ENCODE peak calls at places on chromosomes 16 and 17, in seven cellular contexts. X is mesenchymal stem cell, H is IMR-90, C is H9, B is neuronal stem cell, A is H1, S is trophoblast cell. R is an unnamed sample.
A peak's percentile ranks its signal among the peaks of the same experiment; 100 is the strongest.

GRCh38 chr17:70905796-70906195 is 736.5 kb downstream of the KCNJ2 start:
- DNase-seq in B (no peak), S (no peak), A (no peak), C (no peak), H (peak; percentile 100), X (peak; percentile 98), R (peak; percentile 24)

GRCh38 chr17:29131814-29132682 is 48.1 kb downstream of the MYO18A start:
- DNase-seq in A (no peak), C (no peak), B (no peak), H (peak; percentile 86), S (no peak), X (peak; percentile 90), R (no peak)

GRCh38 chr17:20155258-20156195 is 146.4 kb downstream of the SPECC1 start:
- DNase-seq in B (peak; percentile 97), A (peak; percentile 97), S (peak; percentile 97), C (peak; percentile 100), X (peak; percentile 96), H (peak; percentile 96), R (peak; percentile 99)

GRCh38 chr16:1488054-1488601 is 616 bp downstream of the PTX4 start:
- DNase-seq in X (no peak), H (no peak), S (no peak), A (no peak), B (no peak), C (no peak), R (no peak)

GRCh38 chr16:10180771-10181163 is 1.5 kb downstream of the GRIN2A start:
- DNase-seq in H (no peak), S (peak; percentile 2), C (peak; percentile 90), X (peak; percentile 11), A (peak; percentile 59), B (peak; percentile 65), R (peak; percentile 82)

GRCh38 chr17:74768763-74769114 is 7.4 kb downstream of the NAT9 start:
- DNase-seq in H (no peak), X (no peak), B (no peak), S (no peak), A (no peak), C (no peak), R (no peak)

GRCh38 chr17:42276359-42276608 is at the start of gene STAT5B:
- DNase-seq in S (no peak), X (peak; percentile 60), H (peak; percentile 55), C (peak; percentile 66), A (no peak), B (peak; percentile 66), R (peak; percentile 73)

GRCh38 chr17:80795737-80796136 is 195.9 kb upstream of the CHMP6 start:
- DNase-seq in S (no peak), H (no peak), C (no peak), X (no peak), B (no peak), A (no peak), R (no peak)

GRCh38 chr17:66964083-66964771 is at the start of gene CACNG4:
- DNase-seq in C (no peak), X (no peak), S (no peak), H (no peak), A (no peak), B (no peak), R (peak; percentile 62)

DNA sequence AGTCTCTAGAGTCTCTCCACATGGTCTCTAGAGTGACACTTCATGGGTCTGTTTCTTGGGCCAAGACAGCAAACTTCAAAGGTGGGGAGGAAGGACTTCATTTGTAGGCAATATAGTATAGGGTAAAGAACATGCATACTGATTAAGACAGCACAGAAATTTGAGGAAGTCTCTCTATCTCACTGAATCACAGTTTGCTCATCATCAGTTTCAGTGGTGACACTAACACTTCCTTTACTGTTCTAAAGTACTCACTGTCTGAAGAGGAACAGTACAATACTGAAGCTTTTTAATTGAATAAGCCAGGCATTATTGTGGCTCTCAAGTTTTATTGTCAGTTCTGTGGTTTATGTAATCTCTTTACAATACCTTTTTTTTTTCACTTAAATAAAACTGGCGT is 656.4 kb upstream of the CDH8 start:
- DNase-seq in H (no peak), X (no peak), A (no peak), S (no peak), B (no peak), C (no peak), R (no peak)
- H4K8ac ChIP-seq in H (no peak overlapping the region), X (no peak overlapping the region), A (no peak overlapping the region), S (no peak overlapping the region), B (no peak overlapping the region), C (no peak overlapping the region), R (no peak overlapping the region)

GRCh38 chr17:54836723-54837462 is 63.8 kb upstream of the TOM1L1 start:
- DNase-seq in X (no peak), B (no peak), H (no peak), C (no peak), S (no peak), A (no peak), R (no peak)

GRCh38 chr17:54839022-54839806 is 61.4 kb upstream of the TOM1L1 start:
- DNase-seq in B (no peak), A (no peak), H (no peak), C (no peak), X (no peak), S (no peak), R (no peak)

GRCh38 chr17:54844262-54844661 is 56.4 kb upstream of the TOM1L1 start:
- DNase-seq in B (no peak), X (no peak), A (no peak), S (no peak), C (no peak), H (no peak), R (no peak)

GRCh38 chr17:54840885-54841614 is 59.6 kb upstream of the TOM1L1 start:
- DNase-seq in B (no peak), H (no peak), S (no peak), A (no peak), C (no peak), X (no peak), R (no peak)
- H2BK120ac ChIP-seq in B (no peak overlapping the region), H (no peak overlapping the region), S (no peak overlapping the region), A (no peak overlapping the region), C (no peak overlapping the region), X (no peak overlapping the region), R (no peak overlapping the region)

GRCh38 chr16:305916-306315 is 23.0 kb downstream of the PDIA2 start:
- DNase-seq in H (no peak), S (no peak), B (no peak), C (no peak), X (no peak), A (no peak), R (no peak)
- H2BK5ac ChIP-seq in H (no peak overlapping the region), S (no peak overlapping the region), B (no peak overlapping the region), C (no peak overlapping the region), X (no peak overlapping the region), A (no peak overlapping the region), R (no peak overlapping the region)

DNA sequence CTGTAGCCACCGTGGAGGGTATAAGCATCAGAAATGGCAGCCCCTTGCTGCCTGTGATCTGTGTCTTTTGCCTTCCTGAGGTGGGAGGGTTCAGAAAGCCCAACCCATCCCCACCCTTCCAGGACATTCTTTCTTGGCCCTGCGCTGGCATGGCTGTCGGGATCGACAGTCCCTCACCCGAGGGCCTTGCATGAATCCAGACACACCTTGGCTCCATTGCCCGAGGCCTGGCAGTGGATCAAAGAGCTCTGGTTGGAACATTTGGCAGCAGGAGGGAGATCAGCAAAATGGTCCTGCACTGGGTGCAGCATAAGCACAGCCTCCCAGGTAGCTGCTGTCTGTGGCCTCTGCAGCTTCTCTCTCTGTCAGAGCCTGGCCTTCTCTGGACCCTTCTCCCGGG is 246.6 kb upstream of the MAF start:
- DNase-seq in S (no peak), A (no peak), H (no peak), C (no peak), X (no peak), B (no peak), R (no peak)
- H4K8ac ChIP-seq in S (no peak overlapping the region), A (no peak overlapping the region), H (no peak overlapping the region), C (no peak overlapping the region), X (no peak overlapping the region), B (no peak overlapping the region), R (no peak overlapping the region)